ENCODE peak calls at places on chromosomes 4 and X, in ten cellular contexts. E is upper lobe of right lung; O is body of pancreas; B is left lung; J is breast epithelium; T is MM.1S; L is iPS DF 6.9; Y is CD4-positive, CD25-positive, alpha-beta regulatory T cell; I is adrenal gland; U is epithelial cell of prostate. X is an unnamed sample.
A peak's percentile ranks its signal among the peaks of the same experiment; 100 is the strongest.

GRCh38 chr4:4596720-4597119 is 54.9 kb upstream of the STX18 start:
- DNase-seq in O (no peak), I (no peak), T (no peak), L (no peak), B (no peak), Y (no peak), E (no peak), J (no peak), U (no peak), X (no peak)

GRCh38 chr4:90074322-90074886 is 52.8 kb upstream of the CCSER1 start:
- DNase-seq in E (no peak), U (no peak), I (no peak), O (no peak), L (peak; percentile 20), T (no peak), Y (no peak), J (no peak), B (no peak), X (no peak)

GRCh38 chrX:115428011-115428410 is 133.0 kb upstream of the PLS3 start:
- DNase-seq in Y (no peak), T (no peak), B (no peak), U (no peak), O (no peak), L (no peak), E (no peak), J (no peak), I (no peak), X (no peak)

GRCh38 chr4:173074501-173074946 is 94.1 kb upstream of the GALNT7 start:
- DNase-seq in J (no peak), T (no peak), L (peak; percentile 90), O (peak; percentile 52), E (no peak), U (peak; percentile 80), Y (no peak), I (peak; percentile 30), B (no peak), X (no peak)

GRCh38 chr4:118398226-118399090 is 45.7 kb upstream of the PRSS12 start:
- DNase-seq in L (no peak), B (no peak), U (no peak), E (no peak), I (no peak), T (peak; percentile 56), O (no peak), J (no peak), Y (peak; percentile 3), X (no peak)

GRCh38 chrX:123685273-123685672 is 47.6 kb downstream of the THOC2 start:
- DNase-seq in T (no peak), E (no peak), L (no peak), J (no peak), O (no peak), B (no peak), Y (no peak), I (no peak), U (no peak), X (no peak)

GRCh38 chrX:40090050-40090804 is 7.5 kb downstream of the BCOR start:
- DNase-seq in T (no peak), I (peak; percentile 58), U (no peak), O (no peak), Y (peak; percentile 33), J (no peak), L (no peak), B (peak; percentile 54), E (peak; percentile 71), X (no peak)

GRCh38 chr4:129623233-129623632 is 527.3 kb downstream of the C4orf33 start:
- DNase-seq in L (no peak), Y (no peak), U (no peak), E (no peak), T (peak; percentile 91), B (no peak), O (no peak), J (no peak), I (no peak), X (no peak)

GRCh38 chr4:111020961-111021360 is 398.1 kb upstream of the PITX2 start:
- DNase-seq in L (no peak), I (no peak), J (no peak), B (no peak), Y (no peak), T (no peak), O (no peak), E (no peak), U (no peak), X (no peak)

GRCh38 chr4:99915449-99915848 is 21.2 kb upstream of the LAMTOR3 start:
- DNase-seq in T (no peak), L (no peak), J (no peak), Y (no peak), U (no peak), B (no peak), I (no peak), O (no peak), E (no peak), X (no peak)

GRCh38 chr4:46258436-46258835 is 131.5 kb downstream of the GABRA2 start:
- DNase-seq in L (no peak), J (no peak), Y (no peak), B (no peak), O (no peak), T (no peak), I (no peak), U (no peak), E (no peak), X (no peak)

GRCh38 chrX:16708016-16708415 is 4.5 kb downstream of the CTPS2 start:
- DNase-seq in B (no peak), E (no peak), Y (no peak), T (no peak), J (no peak), L (no peak), O (no peak), I (no peak), U (no peak), X (no peak)

GRCh38 chrX:17580529-17581155 is 156.7 kb upstream of the SCML1 start:
- DNase-seq in L (no peak), O (no peak), Y (no peak), J (no peak), I (peak; percentile 27), T (no peak), U (no peak), E (no peak), B (no peak), X (no peak)

GRCh38 chr4:120921456-120922389 is 803 bp downstream of the PRDM5 start:
- DNase-seq in E (peak; percentile 88), B (peak; percentile 78), T (peak; percentile 59), J (peak; percentile 25), U (no peak), O (peak; percentile 69), I (peak; percentile 77), L (no peak), Y (peak; percentile 9), X (peak; percentile 18)

GRCh38 chr4:73917081-73917501 is 47.9 kb downstream of the CXCL1 start:
- DNase-seq in U (peak; percentile 63), Y (no peak), J (no peak), O (no peak), B (no peak), L (no peak), E (no peak), I (no peak), T (no peak), X (no peak)
- H3K27ac ChIP-seq in U (peak overlapping the region; percentile 51), Y (no peak overlapping the region), J (peak overlapping the region; percentile 38), O (no peak overlapping the region), B (no peak overlapping the region), L (no peak overlapping the region), E (no peak overlapping the region), I (no peak overlapping the region), T (no peak overlapping the region), X (no peak overlapping the region)

GRCh38 chr4:183438458-183439113 is 5.8 kb upstream of the CDKN2AIP start:
- DNase-seq in Y (no peak), J (peak; percentile 27), U (peak; percentile 100), T (no peak), E (no peak), I (no peak), B (no peak), O (peak; percentile 53), L (no peak), X (no peak)
- H3K27ac ChIP-seq in Y (no peak overlapping the region), J (peak overlapping the region; percentile 80), U (peak overlapping the region; percentile 90), T (no peak overlapping the region), E (peak overlapping the region; percentile 31), I (no peak overlapping the region), B (no peak overlapping the region), O (peak overlapping the region; percentile 75), L (no peak overlapping the region), X (no peak overlapping the region)

DNA sequence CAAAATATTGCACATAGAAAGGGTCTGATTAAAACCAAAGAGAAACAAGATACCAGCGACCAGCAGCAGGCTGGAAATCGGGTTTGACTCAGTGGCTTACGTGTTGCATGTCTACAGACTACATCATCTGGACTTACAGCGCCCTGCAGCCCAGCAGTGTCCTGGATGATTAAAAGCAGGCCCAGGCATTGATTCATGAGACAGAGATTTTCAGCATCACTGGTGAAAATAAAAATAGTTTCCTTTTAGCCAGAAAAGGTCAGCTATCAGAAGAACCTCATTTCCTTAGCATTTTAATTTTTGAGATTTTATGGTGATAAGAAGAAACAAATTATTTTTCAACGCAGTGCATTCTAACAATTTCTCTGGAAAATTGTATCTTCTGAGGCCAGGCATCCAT is 190.6 kb downstream of the PTTG2 start:
- DNase-seq in O (no peak), T (no peak), B (no peak), E (no peak), L (no peak), I (no peak), U (no peak), Y (no peak), J (no peak), X (no peak)
- H3K27ac ChIP-seq in O (no peak overlapping the region), T (no peak overlapping the region), B (no peak overlapping the region), E (no peak overlapping the region), L (no peak overlapping the region), I (no peak overlapping the region), U (no peak overlapping the region), Y (no peak overlapping the region), J (no peak overlapping the region), X (no peak overlapping the region)

GRCh38 chrX:65647801-65648200 is 19.7 kb upstream of the MSN start:
- DNase-seq in B (no peak), O (no peak), J (no peak), T (no peak), Y (no peak), L (no peak), E (no peak), U (no peak), I (no peak), X (no peak)

GRCh38 chrX:65643786-65644111 is 23.7 kb upstream of the MSN start:
- DNase-seq in J (no peak), B (no peak), E (no peak), Y (no peak), O (no peak), U (peak; percentile 5), I (no peak), T (no peak), L (no peak), X (no peak)

GRCh38 chrX:65643046-65643785 is 24.2 kb upstream of the MSN start:
- DNase-seq in T (no peak), Y (no peak), B (peak; percentile 36), L (no peak), U (no peak), E (no peak), I (peak; percentile 49), J (peak; percentile 23), O (no peak), X (no peak)

DNA sequence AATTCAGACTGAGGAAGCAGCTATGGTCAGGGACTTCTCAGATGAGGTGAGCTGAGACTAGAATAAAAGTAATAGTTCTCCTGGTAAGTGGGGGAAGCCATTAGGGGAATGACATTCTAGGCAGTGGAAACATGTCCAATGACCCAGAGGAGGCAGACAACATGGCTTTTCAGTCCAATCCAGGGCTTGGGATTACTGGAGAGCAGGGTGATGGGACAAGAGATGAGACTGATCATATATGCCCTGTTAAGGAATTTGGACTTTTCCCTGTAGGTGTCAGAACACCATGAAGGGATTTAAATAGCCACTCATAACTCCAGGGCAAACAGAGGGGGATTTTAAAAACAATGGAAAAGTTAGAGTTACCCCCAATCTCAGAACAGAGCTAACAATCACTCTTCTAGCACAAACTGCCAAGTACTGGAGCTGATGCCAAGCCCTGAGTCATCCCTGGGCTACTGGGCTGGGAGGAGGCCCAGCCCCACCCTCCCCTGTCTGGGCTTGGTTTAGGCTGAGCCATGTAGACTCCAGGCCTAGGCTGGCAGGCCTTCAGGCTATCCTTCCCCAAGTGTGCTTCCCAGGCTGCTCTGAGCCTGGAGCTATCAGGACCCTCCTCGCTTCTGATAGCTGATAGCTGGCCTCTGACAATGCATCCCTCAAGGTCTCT is 22.7 kb upstream of the MSN start:
- DNase-seq in J (peak; percentile 75), B (peak; percentile 89), U (peak; percentile 22), I (peak; percentile 89), O (peak; percentile 64), Y (no peak), E (peak; percentile 81), T (no peak), L (no peak), X (peak; percentile 10)
- H3K27ac ChIP-seq in J (peak overlapping the region; percentile 78), B (peak overlapping the region; percentile 75), U (no peak overlapping the region), I (no peak overlapping the region), O (peak overlapping the region; percentile 15), Y (no peak overlapping the region), E (peak overlapping the region; percentile 24), T (no peak overlapping the region), L (no peak overlapping the region), X (peak overlapping the region; percentile 38)